ENCODE peak calls at places on chromosome 6, in five cellular contexts. W, D, F, V and G are unnamed samples.

GRCh38 chr6:39086294-39086693 is 28.7 kb downstream of the SAYSD1 start:
- DNase-seq in F (no peak), D (peak), W (no peak), V (no peak), G (no peak)

GRCh38 chr6:103335412-103335811 is 1524.3 kb downstream of the HACE1 start:
- DNase-seq in F (no peak), W (no peak), D (no peak), V (no peak), G (no peak)

GRCh38 chr6:17431581-17431980 is 38.2 kb downstream of the CAP2 start:
- DNase-seq in D (no peak), F (no peak), W (peak), V (no peak), G (peak)

GRCh38 chr6:5968817-5969726 is 37.7 kb downstream of the NRN1 start:
- DNase-seq in W (peak), V (no peak), F (no peak), D (no peak), G (peak)

GRCh38 chr6:135231469-135231844 is 50.3 kb downstream of the MYB start:
- DNase-seq in W (peak), D (no peak), F (no peak), V (no peak), G (peak)

GRCh38 chr6:26324295-26324727 is 40.7 kb upstream of the BTN3A2 start:
- DNase-seq in D (no peak), W (no peak), F (no peak), V (no peak), G (no peak)

GRCh38 chr6:15363523-15364400 is 117.9 kb downstream of the JARID2 start:
- DNase-seq in V (no peak), D (no peak), W (no peak), F (no peak), G (no peak)

GRCh38 chr6:143745160-143746133 is 67.7 kb downstream of the PHACTR2 start:
- DNase-seq in D (no peak), F (no peak), W (no peak), V (peak), G (no peak)

GRCh38 chr6:8085053-8085511 is 17.3 kb downstream of the EEF1E1 start:
- DNase-seq in F (peak), V (no peak), W (peak), D (no peak), G (peak)

GRCh38 chr6:30544666-30545272 is 11.5 kb downstream of the GNL1 start:
- DNase-seq in W (peak), V (peak), F (no peak), D (no peak), G (peak)

GRCh38 chr6:168039849-168040248 is 39.2 kb downstream of the FRMD1 start:
- DNase-seq in F (no peak), D (no peak), W (no peak), V (no peak), G (no peak)

GRCh38 chr6:48641544-48641943 is 530.5 kb upstream of the PTCHD4 start:
- DNase-seq in W (peak), F (no peak), D (no peak), V (no peak), G (peak)

GRCh38 chr6:87944541-87944954 is 103.1 kb upstream of the SPACA1 start:
- DNase-seq in V (no peak), F (no peak), W (peak), D (no peak), G (peak)